ENCODE peak calls at places on chromosome 19, in four cellular contexts. L is CD8-positive, alpha-beta memory T cell; R is HFF-Myc; Z is foreskin fibroblast. N is an unnamed sample.
A peak's percentile ranks its signal among the peaks of the same experiment; 100 is the strongest.

GRCh38 chr19:3176715-3177501 is 1.7 kb upstream of the S1PR4 start:
- DNase-seq in L (peak; percentile 88), R (no peak), Z (peak; percentile 43), N (peak; percentile 37)

GRCh38 chr19:34994643-34995471 is 5.3 kb upstream of the GRAMD1A start:
- DNase-seq in L (no peak), R (no peak), Z (no peak), N (no peak)

GRCh38 chr19:55209430-55210119 is at the start of gene PTPRH:
- DNase-seq in L (no peak), R (no peak), Z (no peak), N (no peak)

GRCh38 chr19:7853760-7854107 is 20.5 kb downstream of the PRR36 start:
- DNase-seq in L (no peak), R (no peak), Z (no peak), N (no peak)

GRCh38 chr19:6970478-6970877 is 50.8 kb downstream of the MBD3L2B start:
- DNase-seq in L (no peak), R (no peak), Z (no peak), N (no peak)

GRCh38 chr19:47661161-47661560 is 52.1 kb upstream of the EHD2 start:
- DNase-seq in L (no peak), R (no peak), Z (no peak), N (no peak)

GRCh38 chr19:44737238-44738160 is 11.0 kb upstream of the BCL3 start:
- DNase-seq in L (no peak), R (no peak), Z (no peak), N (no peak)

GRCh38 chr19:37929512-37929911 is 22.5 kb downstream of the SIPA1L3 start:
- DNase-seq in L (no peak), R (no peak), Z (no peak), N (no peak)

GRCh38 chr19:11236324-11237301 is 2.8 kb upstream of the ANGPTL8 start:
- DNase-seq in L (no peak), R (no peak), Z (no peak), N (no peak)

GRCh38 chr19:7831452-7831851 is 1.4 kb downstream of the EVI5L start:
- DNase-seq in L (no peak), R (no peak), Z (peak; percentile 20), N (no peak)

GRCh38 chr19:51227324-51227723 is 2.4 kb downstream of the CD33 start:
- DNase-seq in L (no peak), R (no peak), Z (no peak), N (no peak)

GRCh38 chr19:51224163-51224641 is 678 bp upstream of the CD33 start:
- DNase-seq in L (no peak), R (no peak), Z (no peak), N (no peak)

GRCh38 chr19:51226068-51226467 is 1.2 kb downstream of the CD33 start:
- DNase-seq in L (no peak), R (no peak), Z (no peak), N (no peak)
- H3K4me3 ChIP-seq in L (no peak overlapping the region), R (no peak overlapping the region), Z (no peak overlapping the region), N (no peak overlapping the region)

GRCh38 chr19:43561144-43561970 is 14.0 kb downstream of the XRCC1 start:
- DNase-seq in L (no peak), R (no peak), Z (no peak), N (no peak)
- H3K4me3 ChIP-seq in L (peak overlapping the region; percentile 70), R (no peak overlapping the region), Z (no peak overlapping the region), N (no peak overlapping the region)

GRCh38 chr19:12790628-12791344 is 500 bp upstream of the JUNB start:
- DNase-seq in L (no peak), R (no peak), Z (no peak), N (no peak)
- H3K4me3 ChIP-seq in L (peak overlapping the region; percentile 92), R (peak overlapping the region; percentile 84), Z (peak overlapping the region; percentile 41), N (peak overlapping the region; percentile 94)

GRCh38 chr19:23351806-23352205 is 43.5 kb downstream of the ZNF91 start:
- DNase-seq in L (no peak), R (no peak), Z (no peak), N (no peak)
- H3K4me3 ChIP-seq in L (no peak overlapping the region), R (no peak overlapping the region), Z (no peak overlapping the region), N (no peak overlapping the region)

GRCh38 chr19:919157-920050 is 2.3 kb downstream of the KISS1R start:
- DNase-seq in L (peak; percentile 69), R (no peak), Z (no peak), N (no peak)

GRCh38 chr19:918481-919156 is 1.5 kb downstream of the KISS1R start:
- DNase-seq in L (peak; percentile 66), R (no peak), Z (no peak), N (no peak)

GRCh38 chr19:918152-918437 is 962 bp downstream of the KISS1R start:
- DNase-seq in L (no peak), R (no peak), Z (no peak), N (no peak)

GRCh38 chr19:917323-918151 is at the start of gene KISS1R:
- DNase-seq in L (no peak), R (no peak), Z (no peak), N (no peak)

DNA sequence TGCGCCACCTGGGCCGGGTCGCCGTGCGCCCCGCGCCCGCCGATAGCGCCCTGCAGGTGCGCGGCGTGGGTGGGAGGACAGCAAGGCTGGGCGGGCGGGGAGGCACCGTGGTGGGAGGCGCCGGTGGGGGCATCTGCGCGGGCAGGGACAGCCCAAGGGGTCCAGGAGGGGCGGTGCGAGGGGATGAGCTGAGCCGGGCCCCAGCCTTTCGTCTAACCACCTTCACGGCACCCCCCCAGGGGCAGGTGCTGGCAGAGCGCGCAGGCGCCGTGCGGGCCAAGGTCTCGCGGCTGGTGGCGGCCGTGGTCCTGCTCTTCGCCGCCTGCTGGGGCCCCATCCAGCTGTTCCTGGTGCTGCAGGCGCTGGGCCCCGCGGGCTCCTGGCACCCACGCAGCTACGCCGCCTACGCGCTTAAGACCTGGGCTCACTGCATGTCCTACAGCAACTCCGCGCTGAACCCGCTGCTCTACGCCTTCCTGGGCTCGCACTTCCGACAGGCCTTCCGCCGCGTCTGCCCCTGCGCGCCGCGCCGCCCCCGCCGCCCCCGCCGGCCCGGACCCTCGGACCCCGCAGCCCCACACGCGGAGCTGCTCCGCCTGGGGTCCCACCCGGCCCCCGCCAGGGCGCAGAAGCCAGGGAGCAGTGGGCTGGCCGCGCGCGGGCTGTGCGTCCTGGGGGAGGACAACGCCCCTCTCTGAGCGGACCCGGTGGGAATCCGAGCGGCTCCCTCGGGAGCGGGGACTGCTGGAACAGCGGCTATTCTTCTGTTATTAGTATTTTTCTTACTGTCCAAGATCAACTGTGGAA is 3.1 kb downstream of the KISS1R start:
- DNase-seq in L (peak; percentile 85), R (no peak), Z (no peak), N (no peak)
- H3K4me3 ChIP-seq in L (peak overlapping the region; percentile 45), R (no peak overlapping the region), Z (no peak overlapping the region), N (no peak overlapping the region)